ENCODE peak calls at places on chromosomes 6 and 20, in eight cellular contexts. One of them, this sample, is unnamed.

GRCh38 chr6:113805167-113805835 is 51.8 kb upstream of the MARCKS start:
- DNase-seq in stimulated activated CD4-positive, alpha-beta T cell treated with anti-CD3 and anti-CD28 coated beads, Interleukin-2, amount 100 ng/mL, for 24 hours: no peak
- DNase-seq in lower leg skin: no peak
- DNase-seq in SIG-M5: peak
- DNase-seq in retina: no peak
- DNase-seq in activated naive CD4-positive, alpha-beta T cell treated with anti-CD3 and anti-CD28 coated beads, Interleukin-2, amount 50 U/mL, for 72 hours: no peak
- DNase-seq in naive thymus-derived CD4-positive, alpha-beta T cell: no peak
- DNase-seq in ovary: no peak
- DNase-seq in this sample: no peak

GRCh38 chr20:49283703-49284625 is 6.1 kb upstream of the ZNFX1 start:
- DNase-seq in lower leg skin: no peak
- DNase-seq in activated naive CD4-positive, alpha-beta T cell treated with anti-CD3 and anti-CD28 coated beads, Interleukin-2, amount 50 U/mL, for 72 hours: no peak
- DNase-seq in SIG-M5: no peak
- DNase-seq in retina: no peak
- DNase-seq in stimulated activated CD4-positive, alpha-beta T cell treated with anti-CD3 and anti-CD28 coated beads, Interleukin-2, amount 100 ng/mL, for 24 hours: peak
- DNase-seq in naive thymus-derived CD4-positive, alpha-beta T cell: no peak
- DNase-seq in ovary: no peak
- DNase-seq in this sample: no peak

GRCh38 chr6:110944681-110945151 is 13.8 kb upstream of the GTF3C6 start:
- DNase-seq in activated naive CD4-positive, alpha-beta T cell treated with anti-CD3 and anti-CD28 coated beads, Interleukin-2, amount 50 U/mL, for 72 hours: peak
- DNase-seq in ovary: no peak
- DNase-seq in stimulated activated CD4-positive, alpha-beta T cell treated with anti-CD3 and anti-CD28 coated beads, Interleukin-2, amount 100 ng/mL, for 24 hours: peak
- DNase-seq in SIG-M5: peak
- DNase-seq in lower leg skin: no peak
- DNase-seq in retina: no peak
- DNase-seq in naive thymus-derived CD4-positive, alpha-beta T cell: no peak
- DNase-seq in this sample: peak

GRCh38 chr6:28756555-28756918 is 167.2 kb downstream of the TRIM27 start:
- DNase-seq in naive thymus-derived CD4-positive, alpha-beta T cell: no peak
- DNase-seq in activated naive CD4-positive, alpha-beta T cell treated with anti-CD3 and anti-CD28 coated beads, Interleukin-2, amount 50 U/mL, for 72 hours: no peak
- DNase-seq in lower leg skin: no peak
- DNase-seq in ovary: no peak
- DNase-seq in stimulated activated CD4-positive, alpha-beta T cell treated with anti-CD3 and anti-CD28 coated beads, Interleukin-2, amount 100 ng/mL, for 24 hours: no peak
- DNase-seq in SIG-M5: no peak
- DNase-seq in retina: no peak
- DNase-seq in this sample: no peak

GRCh38 chr6:37987008-37987407 is 167.5 kb downstream of the ZFAND3 start:
- DNase-seq in activated naive CD4-positive, alpha-beta T cell treated with anti-CD3 and anti-CD28 coated beads, Interleukin-2, amount 50 U/mL, for 72 hours: no peak
- DNase-seq in lower leg skin: no peak
- DNase-seq in ovary: no peak
- DNase-seq in SIG-M5: no peak
- DNase-seq in naive thymus-derived CD4-positive, alpha-beta T cell: no peak
- DNase-seq in stimulated activated CD4-positive, alpha-beta T cell treated with anti-CD3 and anti-CD28 coated beads, Interleukin-2, amount 100 ng/mL, for 24 hours: peak
- DNase-seq in retina: no peak
- DNase-seq in this sample: peak

GRCh38 chr6:51842487-51843469 is 244.6 kb downstream of the PKHD1 start:
- DNase-seq in naive thymus-derived CD4-positive, alpha-beta T cell: no peak
- DNase-seq in stimulated activated CD4-positive, alpha-beta T cell treated with anti-CD3 and anti-CD28 coated beads, Interleukin-2, amount 100 ng/mL, for 24 hours: no peak
- DNase-seq in retina: peak
- DNase-seq in activated naive CD4-positive, alpha-beta T cell treated with anti-CD3 and anti-CD28 coated beads, Interleukin-2, amount 50 U/mL, for 72 hours: no peak
- DNase-seq in lower leg skin: no peak
- DNase-seq in ovary: no peak
- DNase-seq in SIG-M5: no peak
- DNase-seq in this sample: no peak

GRCh38 chr6:8057263-8057662 is 6.9 kb downstream of the BLOC1S5 start:
- DNase-seq in naive thymus-derived CD4-positive, alpha-beta T cell: no peak
- DNase-seq in activated naive CD4-positive, alpha-beta T cell treated with anti-CD3 and anti-CD28 coated beads, Interleukin-2, amount 50 U/mL, for 72 hours: no peak
- DNase-seq in ovary: no peak
- DNase-seq in stimulated activated CD4-positive, alpha-beta T cell treated with anti-CD3 and anti-CD28 coated beads, Interleukin-2, amount 100 ng/mL, for 24 hours: no peak
- DNase-seq in SIG-M5: no peak
- DNase-seq in lower leg skin: no peak
- DNase-seq in retina: no peak
- DNase-seq in this sample: no peak

GRCh38 chr6:106797186-106797585 is 167.8 kb downstream of the QRSL1 start:
- DNase-seq in lower leg skin: no peak
- DNase-seq in SIG-M5: no peak
- DNase-seq in retina: no peak
- DNase-seq in ovary: no peak
- DNase-seq in activated naive CD4-positive, alpha-beta T cell treated with anti-CD3 and anti-CD28 coated beads, Interleukin-2, amount 50 U/mL, for 72 hours: no peak
- DNase-seq in naive thymus-derived CD4-positive, alpha-beta T cell: no peak
- DNase-seq in stimulated activated CD4-positive, alpha-beta T cell treated with anti-CD3 and anti-CD28 coated beads, Interleukin-2, amount 100 ng/mL, for 24 hours: no peak
- DNase-seq in this sample: no peak

GRCh38 chr20:13525225-13525940 is 113.3 kb downstream of the TASP1 start:
- DNase-seq in retina: no peak
- DNase-seq in lower leg skin: peak
- DNase-seq in SIG-M5: no peak
- DNase-seq in activated naive CD4-positive, alpha-beta T cell treated with anti-CD3 and anti-CD28 coated beads, Interleukin-2, amount 50 U/mL, for 72 hours: no peak
- DNase-seq in stimulated activated CD4-positive, alpha-beta T cell treated with anti-CD3 and anti-CD28 coated beads, Interleukin-2, amount 100 ng/mL, for 24 hours: no peak
- DNase-seq in ovary: no peak
- DNase-seq in naive thymus-derived CD4-positive, alpha-beta T cell: no peak
- DNase-seq in this sample: no peak

GRCh38 chr20:26167499-26167898 is 470.8 kb upstream of the ZNF337 start:
- DNase-seq in naive thymus-derived CD4-positive, alpha-beta T cell: no peak
- DNase-seq in lower leg skin: no peak
- DNase-seq in stimulated activated CD4-positive, alpha-beta T cell treated with anti-CD3 and anti-CD28 coated beads, Interleukin-2, amount 100 ng/mL, for 24 hours: no peak
- DNase-seq in activated naive CD4-positive, alpha-beta T cell treated with anti-CD3 and anti-CD28 coated beads, Interleukin-2, amount 50 U/mL, for 72 hours: no peak
- DNase-seq in SIG-M5: no peak
- DNase-seq in ovary: no peak
- DNase-seq in retina: no peak
- DNase-seq in this sample: no peak

GRCh38 chr6:18096423-18096822 is 26.1 kb downstream of the NHLRC1 start:
- DNase-seq in activated naive CD4-positive, alpha-beta T cell treated with anti-CD3 and anti-CD28 coated beads, Interleukin-2, amount 50 U/mL, for 72 hours: no peak
- DNase-seq in naive thymus-derived CD4-positive, alpha-beta T cell: no peak
- DNase-seq in ovary: no peak
- DNase-seq in lower leg skin: no peak
- DNase-seq in stimulated activated CD4-positive, alpha-beta T cell treated with anti-CD3 and anti-CD28 coated beads, Interleukin-2, amount 100 ng/mL, for 24 hours: no peak
- DNase-seq in retina: no peak
- DNase-seq in SIG-M5: no peak
- DNase-seq in this sample: no peak